ENCODE peak calls at places on chromosome 2, in nine cellular contexts. X is astrocyte of the spinal cord; B is NCI-H2029; W is dermis blood vessel endothelial cell; U is stimulated activated CD8-positive, alpha-beta memory T cell treated with anti-CD3 and anti-CD28 coated beads, Interleukin-7, amount 100 ng/mL, for 4 hours; C is type B pancreatic cell; K is AG08395; P is GDM1; J is PC-9. S is an unnamed sample.
A peak's percentile ranks its signal among the peaks of the same experiment; 100 is the strongest.

GRCh38 chr2:158717366-158718195 is 77.5 kb upstream of the DAPL1 start:
- DNase-seq in B (no peak), W (peak; percentile 76), P (no peak), X (no peak), U (no peak), C (no peak), J (no peak), K (no peak), S (peak; percentile 87)

GRCh38 chr2:64202206-64202864 is 58.1 kb upstream of the PELI1 start:
- DNase-seq in W (peak; percentile 49), C (no peak), J (peak; percentile 91), B (peak; percentile 13), K (no peak), X (peak; percentile 33), P (no peak), U (no peak), S (no peak)

GRCh38 chr2:178298785-178299212 is 104.5 kb downstream of the OSBPL6 start:
- DNase-seq in K (peak; percentile 40), J (peak; percentile 74), U (no peak), C (no peak), W (peak; percentile 83), B (no peak), P (no peak), X (peak; percentile 43), S (no peak)

GRCh38 chr2:64975232-64975791 is 13.9 kb upstream of the SLC1A4 start:
- DNase-seq in K (peak; percentile 73), C (no peak), J (peak; percentile 83), P (no peak), W (peak; percentile 20), B (peak; percentile 45), U (no peak), X (peak; percentile 56), S (no peak)

GRCh38 chr2:188315750-188316149 is 24.1 kb downstream of the GULP1 start:
- DNase-seq in U (no peak), K (no peak), B (no peak), X (no peak), W (peak; percentile 33), C (no peak), P (no peak), J (no peak), S (no peak)

GRCh38 chr2:232966122-232966521 is 46.9 kb downstream of the NGEF start:
- DNase-seq in W (no peak), U (no peak), C (no peak), K (no peak), J (no peak), B (no peak), P (no peak), X (no peak), S (no peak)

GRCh38 chr2:219644801-219645480 is 17.5 kb downstream of the SLC4A3 start:
- DNase-seq in U (no peak), W (no peak), B (peak; percentile 77), P (no peak), J (no peak), X (no peak), K (no peak), C (peak; percentile 57), S (no peak)

GRCh38 chr2:111227716-111228141 is 107.0 kb downstream of the BCL2L11 start:
- DNase-seq in U (no peak), J (peak; percentile 54), K (peak; percentile 93), W (peak; percentile 36), C (no peak), X (peak; percentile 70), B (no peak), P (no peak), S (peak; percentile 31)

GRCh38 chr2:188518391-188518790 is 226.7 kb downstream of the GULP1 start:
- DNase-seq in X (peak; percentile 32), U (no peak), B (no peak), K (peak; percentile 35), C (no peak), P (no peak), J (no peak), W (no peak), S (no peak)

GRCh38 chr2:131753640-131754561 is 226.2 kb downstream of the CCDC74A start:
- DNase-seq in W (no peak), U (no peak), C (no peak), X (no peak), P (no peak), B (no peak), K (no peak), J (no peak), S (no peak)

GRCh38 chr2:37629529-37629928 is 41.9 kb downstream of the CDC42EP3 start:
- DNase-seq in W (no peak), U (no peak), B (no peak), K (no peak), J (no peak), C (no peak), X (no peak), P (no peak), S (no peak)

GRCh38 chr2:101745711-101746694 is 48.5 kb downstream of the MAP4K4 start:
- DNase-seq in B (no peak), J (no peak), C (no peak), K (peak; percentile 75), X (peak; percentile 86), U (no peak), P (no peak), W (peak; percentile 82), S (peak; percentile 17)

GRCh38 chr2:51795248-51795888 is 763.4 kb upstream of the NRXN1 start:
- DNase-seq in X (no peak), K (no peak), U (no peak), P (peak; percentile 2), W (peak; percentile 21), B (peak; percentile 25), J (no peak), C (no peak), S (no peak)

GRCh38 chr2:63692002-63692606 is 103.3 kb downstream of the MDH1 start:
- DNase-seq in X (peak; percentile 71), B (peak; percentile 0), C (no peak), J (peak; percentile 41), W (peak; percentile 68), P (no peak), U (no peak), K (peak; percentile 59), S (no peak)

GRCh38 chr2:26581991-26582842 is 58.9 kb downstream of the CIB4 start:
- DNase-seq in X (no peak), W (no peak), K (no peak), J (no peak), C (peak; percentile 55), B (no peak), P (no peak), U (no peak), S (no peak)

GRCh38 chr2:237391140-237391539 is 22.8 kb downstream of the COL6A3 start:
- DNase-seq in X (no peak), K (peak; percentile 64), J (no peak), C (no peak), P (no peak), B (no peak), W (no peak), U (no peak), S (no peak)

GRCh38 chr2:182360012-182360662 is 66.7 kb downstream of the PDE1A start:
- DNase-seq in C (no peak), X (no peak), P (no peak), W (no peak), K (peak; percentile 10), B (no peak), U (no peak), J (no peak), S (no peak)

GRCh38 chr2:239290618-239291504 is 110.0 kb downstream of the HDAC4 start:
- DNase-seq in B (no peak), W (no peak), P (no peak), J (no peak), X (peak; percentile 72), K (no peak), U (no peak), C (no peak), S (no peak)

GRCh38 chr2:218005028-218005427 is 2.2 kb upstream of the TNS1 start:
- DNase-seq in J (no peak), W (no peak), B (no peak), P (no peak), K (no peak), C (no peak), X (no peak), U (no peak), S (no peak)

GRCh38 chr2:211869134-211869533 is 669.5 kb downstream of the ERBB4 start:
- DNase-seq in P (no peak), U (no peak), J (no peak), C (no peak), K (no peak), W (no peak), X (no peak), B (no peak), S (no peak)

S was measured in esophagus muscularis mucosa.